ENCODE peak calls at places on chromosomes 4 and X, in ten cellular contexts. P is M059J; A is iPS-NIHi11; M is stimulated activated naive CD8-positive, alpha-beta T cell treated with anti-CD3 and anti-CD28 coated beads, Interleukin-15, Interleukin-2, amounts not matched to agents 100 U/mL and 50 U/mL, for 24 hours; B is activated CD4-positive, CD25-positive, alpha-beta regulatory T cell; H is CD4-positive, alpha-beta T cell; K is stimulated activated CD8-positive, alpha-beta memory T cell treated with anti-CD3 and anti-CD28 coated beads, Interleukin-2, amount 100 ng/mL, for 1 hour; V is Daoy; X is GM10248; C is HT1080. L is an unnamed sample.

GRCh38 chrX:107603433-107604159 is 24.7 kb upstream of the PRPS1 start:
- DNase-seq in P (no peak), A (no peak), M (no peak), B (no peak), H (no peak), K (no peak), V (no peak), X (no peak), C (no peak), L (no peak)

GRCh38 chrX:95056901-95057300 is 1382.9 kb downstream of the FAM133A start:
- DNase-seq in P (peak), A (no peak), M (no peak), B (no peak), H (no peak), K (no peak), V (no peak), X (no peak), C (peak), L (no peak)

GRCh38 chr4:82463221-82463620 is 32.8 kb downstream of the ENOPH1 start:
- DNase-seq in P (no peak), A (no peak), M (no peak), B (no peak), H (no peak), K (no peak), V (no peak), X (no peak), C (no peak), L (no peak)

GRCh38 chr4:13627185-13627605 is 330 bp downstream of the BOD1L1 start:
- DNase-seq in P (no peak), A (no peak), M (no peak), B (no peak), H (no peak), K (peak), V (no peak), X (no peak), C (no peak), L (peak)

GRCh38 chrX:16771483-16772398 is 14.5 kb upstream of the TXLNG start:
- DNase-seq in P (peak), A (peak), M (no peak), B (no peak), H (no peak), K (no peak), V (peak), X (no peak), C (peak), L (peak)

GRCh38 chr4:98733601-98734000 is 75.2 kb upstream of the TSPAN5 start:
- DNase-seq in P (no peak), A (no peak), M (no peak), B (no peak), H (no peak), K (no peak), V (no peak), X (no peak), C (no peak), L (no peak)

GRCh38 chrX:23373129-23373804 is 38.6 kb downstream of the PTCHD1 start:
- DNase-seq in P (peak), A (no peak), M (no peak), B (no peak), H (no peak), K (no peak), V (peak), X (no peak), C (peak), L (no peak)

GRCh38 chr4:140094701-140095420 is 59.1 kb downstream of the MAML3 start:
- DNase-seq in P (peak), A (peak), M (peak), B (peak), H (peak), K (peak), V (peak), X (no peak), C (peak), L (no peak)

GRCh38 chr4:148273501-148273986 is 168.7 kb downstream of the NR3C2 start:
- DNase-seq in P (no peak), A (no peak), M (no peak), B (no peak), H (no peak), K (no peak), V (no peak), X (no peak), C (no peak), L (no peak)

GRCh38 chrX:31333181-31333831 is 261.5 kb upstream of the FTHL17 start:
- DNase-seq in P (peak), A (no peak), M (no peak), B (no peak), H (no peak), K (no peak), V (peak), X (no peak), C (peak), L (no peak)

GRCh38 chrX:152904151-152905080 is 6.5 kb downstream of the ZNF185 start:
- DNase-seq in P (peak), A (peak), M (peak), B (peak), H (peak), K (peak), V (peak), X (peak), C (peak), L (peak)

L was measured in GM12865.